ENCODE peak calls at places on chromosome 3, in seven cellular contexts. O is activated CD4-positive, CD25-positive, alpha-beta regulatory T cell treated with anti-CD3 and anti-CD28 coated beads, Interleukin-2, amount 50 U/mL, for 72 hours; R is NCI-H774; W is stomach; J is NT2/D1; G is endothelial cell; T is skeletal muscle cell. D is an unnamed sample.

GRCh38 chr3:162134571-162134970 is 638.0 kb downstream of the OTOL1 start:
- DNase-seq in O (no peak), G (no peak), T (no peak), J (no peak), W (no peak), R (no peak), D (no peak)

GRCh38 chr3:167733961-167734497 is 663 bp downstream of the PDCD10 start:
- DNase-seq in W (no peak), J (no peak), O (no peak), R (peak), T (no peak), G (no peak), D (no peak)

GRCh38 chr3:127037021-127037400 is 54.1 kb downstream of the PLXNA1 start:
- DNase-seq in O (no peak), G (no peak), W (no peak), R (no peak), J (no peak), T (no peak), D (no peak)

GRCh38 chr3:184371570-184372018 is 6.4 kb downstream of the THPO start:
- DNase-seq in J (peak), G (peak), T (peak), W (peak), O (no peak), R (peak), D (peak)

GRCh38 chr3:126524429-126524988 is 554 bp downstream of the CHST13 start:
- DNase-seq in W (no peak), O (no peak), G (no peak), T (no peak), J (no peak), R (no peak), D (no peak)

GRCh38 chr3:116417151-116417550 is 28.1 kb downstream of the LSAMP start:
- DNase-seq in J (no peak), T (no peak), W (no peak), O (no peak), G (no peak), R (no peak), D (no peak)

GRCh38 chr3:27568393-27568792 is 84.2 kb upstream of the SLC4A7 start:
- DNase-seq in O (no peak), R (peak), T (no peak), W (peak), J (no peak), G (no peak), D (no peak)

GRCh38 chr3:9915252-9916141 is 1.4 kb upstream of the IL17RC start:
- DNase-seq in J (no peak), R (peak), W (peak), G (peak), O (peak), T (no peak), D (no peak)

GRCh38 chr3:38579146-38579545 is 70.3 kb downstream of the SCN5A start:
- DNase-seq in O (no peak), J (no peak), R (peak), G (no peak), T (no peak), W (peak), D (no peak)

GRCh38 chr3:49339593-49339946 is 283 bp downstream of the USP4 start:
- DNase-seq in W (no peak), O (peak), T (no peak), R (no peak), J (no peak), G (peak), D (no peak)

GRCh38 chr3:138549578-138549977 is 44.5 kb downstream of the CEP70 start:
- DNase-seq in G (no peak), W (no peak), R (no peak), J (no peak), O (no peak), T (no peak), D (no peak)

GRCh38 chr3:197297020-197297419 is 1.4 kb downstream of the DLG1 start:
- DNase-seq in T (no peak), G (no peak), W (no peak), R (no peak), J (no peak), O (no peak), D (no peak)